ENCODE peak calls at places on chromosome 13, in eight cellular contexts. E, V, L, Q, R, N, G and I are unnamed samples.
A peak's percentile ranks its signal among the peaks of the same experiment; 100 is the strongest.

GRCh38 chr13:31105020-31105800 is 56.5 kb downstream of the HSPH1 start:
- DNase-seq in E (no peak), V (no peak), L (peak; percentile 41), Q (no peak), R (peak; percentile 16), N (no peak), G (no peak), I (peak; percentile 19)

GRCh38 chr13:112771139-112771876 is 81.5 kb downstream of the ATP11A start:
- DNase-seq in E (no peak), V (no peak), L (no peak), Q (no peak), R (no peak), N (no peak), G (no peak), I (no peak)

GRCh38 chr13:41461527-41462124 is 4.3 kb downstream of the RGCC start:
- DNase-seq in E (no peak), V (peak; percentile 48), L (no peak), Q (no peak), R (no peak), N (no peak), G (no peak), I (no peak)

GRCh38 chr13:23922005-23922932 is 25.0 kb upstream of the C1QTNF9B start:
- DNase-seq in E (no peak), V (no peak), L (no peak), Q (no peak), R (no peak), N (no peak), G (no peak), I (no peak)

GRCh38 chr13:45108716-45109706 is 11.3 kb upstream of the GTF2F2 start:
- DNase-seq in E (no peak), V (no peak), L (peak; percentile 8), Q (no peak), R (no peak), N (peak; percentile 39), G (no peak), I (no peak)

GRCh38 chr13:44136693-44137268 is 236.8 kb upstream of the SERP2 start:
- DNase-seq in E (no peak), V (no peak), L (no peak), Q (no peak), R (no peak), N (no peak), G (no peak), I (no peak)

GRCh38 chr13:46679369-46680180 is 117.4 kb downstream of the ESD start:
- DNase-seq in E (no peak), V (peak; percentile 45), L (peak; percentile 70), Q (peak; percentile 12), R (peak; percentile 46), N (no peak), G (no peak), I (no peak)

GRCh38 chr13:95536629-95537241 is 15.8 kb upstream of the CLDN10 start:
- DNase-seq in E (no peak), V (peak; percentile 32), L (peak; percentile 59), Q (no peak), R (no peak), N (no peak), G (no peak), I (no peak)

GRCh38 chr13:39406688-39407087 is 196.3 kb downstream of the LHFPL6 start:
- DNase-seq in E (no peak), V (no peak), L (no peak), Q (no peak), R (no peak), N (no peak), G (no peak), I (no peak)

GRCh38 chr13:100176781-100177389 is 88.0 kb downstream of the PCCA start:
- DNase-seq in E (no peak), V (no peak), L (peak; percentile 79), Q (no peak), R (no peak), N (no peak), G (no peak), I (no peak)

GRCh38 chr13:112876305-112877000 is 92.6 kb upstream of the MCF2L start:
- DNase-seq in E (peak; percentile 10), V (no peak), L (no peak), Q (no peak), R (no peak), N (no peak), G (no peak), I (no peak)

GRCh38 chr13:31224174-31224669 is 24.4 kb downstream of the B3GLCT start:
- DNase-seq in E (no peak), V (no peak), L (no peak), Q (no peak), R (no peak), N (no peak), G (no peak), I (no peak)

GRCh38 chr13:97849305-97849704 is 104.2 kb upstream of the IPO5 start:
- DNase-seq in E (no peak), V (peak; percentile 63), L (peak; percentile 43), Q (no peak), R (no peak), N (no peak), G (no peak), I (no peak)

GRCh38 chr13:60627071-60627686 is 230.2 kb downstream of the TDRD3 start:
- DNase-seq in E (peak; percentile 36), V (peak; percentile 49), L (peak; percentile 29), Q (no peak), R (peak; percentile 16), N (no peak), G (no peak), I (no peak)

GRCh38 chr13:95258098-95258497 is 43.2 kb downstream of the ABCC4 start:
- DNase-seq in E (no peak), V (no peak), L (no peak), Q (no peak), R (no peak), N (no peak), G (no peak), I (no peak)

GRCh38 chr13:20607015-20607414 is 40.1 kb downstream of the IFT88 start:
- DNase-seq in E (no peak), V (no peak), L (no peak), Q (no peak), R (no peak), N (no peak), G (no peak), I (no peak)

GRCh38 chr13:34207872-34208271 is 389.9 kb downstream of the RFC3 start:
- DNase-seq in E (no peak), V (no peak), L (peak; percentile 53), Q (no peak), R (no peak), N (no peak), G (no peak), I (no peak)

GRCh38 chr13:76000131-76000530 is 364.0 kb downstream of the LMO7 start:
- DNase-seq in E (no peak), V (no peak), L (no peak), Q (no peak), R (no peak), N (no peak), G (no peak), I (no peak)

GRCh38 chr13:48500652-48501197 is 32.2 kb downstream of the RCBTB2 start:
- DNase-seq in E (no peak), V (no peak), L (peak; percentile 85), Q (no peak), R (no peak), N (no peak), G (no peak), I (no peak)

GRCh38 chr13:94154362-94154761 is 325.1 kb downstream of the DCT start:
- DNase-seq in E (no peak), V (no peak), L (peak; percentile 83), Q (no peak), R (peak; percentile 72), N (peak; percentile 28), G (no peak), I (no peak)

GRCh38 chr13:49649244-49649962 is 21.1 kb downstream of the ARL11 start:
- DNase-seq in E (no peak), V (no peak), L (peak; percentile 67), Q (no peak), R (no peak), N (no peak), G (no peak), I (no peak)

GRCh38 chr13:59750860-59751259 is 412.9 kb downstream of the DIAPH3 start:
- DNase-seq in E (peak; percentile 77), V (no peak), L (peak; percentile 79), Q (no peak), R (no peak), N (no peak), G (no peak), I (peak; percentile 57)

GRCh38 chr13:51844862-51845573 is at the start of gene TMEM272:
- DNase-seq in E (peak; percentile 63), V (no peak), L (peak; percentile 41), Q (peak; percentile 45), R (no peak), N (no peak), G (no peak), I (peak; percentile 38)

GRCh38 chr13:46523972-46524737 is 28.8 kb upstream of the LRCH1 start:
- DNase-seq in E (no peak), V (no peak), L (peak; percentile 48), Q (no peak), R (no peak), N (no peak), G (no peak), I (no peak)

GRCh38 chr13:32195713-32196112 is 119.5 kb downstream of the ZAR1L start:
- DNase-seq in E (no peak), V (no peak), L (peak; percentile 61), Q (no peak), R (no peak), N (no peak), G (no peak), I (no peak)

GRCh38 chr13:52599853-52600603 is 42.2 kb upstream of the HNRNPA1L2 start:
- DNase-seq in E (peak; percentile 35), V (no peak), L (peak; percentile 10), Q (no peak), R (no peak), N (peak; percentile 23), G (peak; percentile 10), I (peak; percentile 39)

GRCh38 chr13:39656325-39656677 is 839 bp downstream of the COG6 start:
- DNase-seq in E (no peak), V (peak; percentile 8), L (peak; percentile 13), Q (no peak), R (no peak), N (no peak), G (no peak), I (no peak)

GRCh38 chr13:110394371-110394841 is 87.3 kb downstream of the COL4A2 start:
- DNase-seq in E (no peak), V (no peak), L (no peak), Q (no peak), R (no peak), N (no peak), G (no peak), I (no peak)